ENCODE peak calls at places on chromosomes 5 and 9, in six cellular contexts. H, J, T, Q, Y and I are unnamed samples.
A peak's percentile ranks its signal among the peaks of the same experiment; 100 is the strongest.

GRCh38 chr5:1754531-1755220 is 45.0 kb downstream of the MRPL36 start:
- DNase-seq in H (no peak), J (no peak), T (no peak), Q (no peak), Y (no peak), I (no peak)

GRCh38 chr5:130710596-130710995 is 454.5 kb downstream of the HINT1 start:
- DNase-seq in H (peak; percentile 86), J (no peak), T (no peak), Q (no peak), Y (no peak), I (no peak)

GRCh38 chr9:88429595-88430430 is 41.6 kb downstream of the SPIN1 start:
- DNase-seq in H (peak; percentile 14), J (no peak), T (no peak), Q (no peak), Y (no peak), I (no peak)

GRCh38 chr5:127871448-127872153 is 168.4 kb downstream of the CCDC192 start:
- DNase-seq in H (peak; percentile 95), J (no peak), T (no peak), Q (no peak), Y (no peak), I (no peak)

GRCh38 chr9:133116346-133117231 is 4.5 kb downstream of the RALGDS start:
- DNase-seq in H (no peak), J (no peak), T (no peak), Q (no peak), Y (no peak), I (no peak)

GRCh38 chr5:154202379-154203260 is 12.1 kb downstream of the GALNT10 start:
- DNase-seq in H (peak; percentile 21), J (peak; percentile 47), T (no peak), Q (peak; percentile 62), Y (peak; percentile 73), I (no peak)

GRCh38 chr9:83392228-83392627 is 146.0 kb downstream of the FRMD3 start:
- DNase-seq in H (no peak), J (no peak), T (no peak), Q (no peak), Y (no peak), I (no peak)

GRCh38 chr9:12963537-12963936 is 188.7 kb downstream of the LURAP1L start:
- DNase-seq in H (no peak), J (no peak), T (no peak), Q (no peak), Y (no peak), I (no peak)

GRCh38 chr5:110371011-110371724 is 355.3 kb downstream of the TMEM232 start:
- DNase-seq in H (no peak), J (no peak), T (no peak), Q (no peak), Y (no peak), I (no peak)

GRCh38 chr5:145925803-145926202 is 10.6 kb upstream of the SH3RF2 start:
- DNase-seq in H (peak; percentile 38), J (no peak), T (no peak), Q (no peak), Y (no peak), I (no peak)

GRCh38 chr9:119834064-119834620 is 464.9 kb upstream of the BRINP1 start:
- DNase-seq in H (no peak), J (no peak), T (no peak), Q (no peak), Y (no peak), I (no peak)

GRCh38 chr5:142655339-142656267 is 30.3 kb downstream of the FGF1 start:
- DNase-seq in H (peak; percentile 84), J (peak; percentile 76), T (peak; percentile 40), Q (peak; percentile 36), Y (peak; percentile 82), I (peak; percentile 13)

GRCh38 chr9:119487118-119487827 is 118.0 kb upstream of the BRINP1 start:
- DNase-seq in H (no peak), J (no peak), T (no peak), Q (peak; percentile 16), Y (no peak), I (no peak)

GRCh38 chr9:37902131-37902530 is 1.8 kb downstream of the SLC25A51 start:
- DNase-seq in H (no peak), J (no peak), T (no peak), Q (no peak), Y (no peak), I (no peak)

GRCh38 chr5:68464424-68464823 is 248.9 kb downstream of the PIK3R1 start:
- DNase-seq in H (no peak), J (peak; percentile 56), T (no peak), Q (no peak), Y (peak; percentile 72), I (no peak)

GRCh38 chr9:4873066-4873465 is 80.3 kb downstream of the RCL1 start:
- DNase-seq in H (no peak), J (no peak), T (no peak), Q (no peak), Y (no peak), I (no peak)

GRCh38 chr5:25301836-25302235 is 657.1 kb upstream of the CDH10 start:
- DNase-seq in H (no peak), J (no peak), T (no peak), Q (no peak), Y (no peak), I (no peak)

GRCh38 chr5:115599502-115599901 is 2.8 kb downstream of the TICAM2 start:
- DNase-seq in H (no peak), J (no peak), T (no peak), Q (no peak), Y (no peak), I (no peak)

GRCh38 chr9:130283514-130284248 is 18.1 kb downstream of the HMCN2 start:
- DNase-seq in H (no peak), J (no peak), T (no peak), Q (no peak), Y (no peak), I (no peak)

GRCh38 chr5:124040799-124041198 is 528.8 kb downstream of the CSNK1G3 start:
- DNase-seq in H (peak; percentile 80), J (no peak), T (no peak), Q (no peak), Y (no peak), I (no peak)

GRCh38 chr9:128027166-128027539 is 40.0 kb downstream of the NAIF1 start:
- DNase-seq in H (peak; percentile 32), J (peak; percentile 44), T (no peak), Q (no peak), Y (peak; percentile 74), I (no peak)

GRCh38 chr5:135246923-135247795 is 151.9 kb downstream of the MACROH2A1 start:
- DNase-seq in H (peak; percentile 90), J (peak; percentile 19), T (no peak), Q (no peak), Y (peak; percentile 31), I (no peak)

GRCh38 chr9:35533398-35533797 is 43.5 kb downstream of the RUSC2 start:
- DNase-seq in H (no peak), J (no peak), T (no peak), Q (no peak), Y (no peak), I (no peak)

GRCh38 chr5:141703133-141703561 is 21.1 kb upstream of the ARAP3 start:
- DNase-seq in H (no peak), J (no peak), T (no peak), Q (no peak), Y (no peak), I (no peak)

GRCh38 chr9:100575765-100576368 is 2.0 kb upstream of the CAVIN4 start:
- DNase-seq in H (no peak), J (no peak), T (no peak), Q (no peak), Y (no peak), I (no peak)

GRCh38 chr9:128118971-128119665 is 8.4 kb downstream of the PTGES2 start:
- DNase-seq in H (no peak), J (no peak), T (no peak), Q (no peak), Y (no peak), I (no peak)